ENCODE peak calls at places on chromosome 10, in four cellular contexts. One of them, this sample, is unnamed.

GRCh38 chr10:84097787-84098353 is 41.4 kb upstream of the GHITM start:
- DNase-seq in skeletal muscle cell: no peak
- DNase-seq in SK-N-SH: peak
- DNase-seq in OCI-LY7: peak
- DNase-seq in this sample: peak

GRCh38 chr10:86614853-86615252 is 39.5 kb upstream of the OPN4 start:
- DNase-seq in skeletal muscle cell: no peak
- DNase-seq in SK-N-SH: no peak
- DNase-seq in OCI-LY7: peak
- DNase-seq in this sample: no peak

GRCh38 chr10:78805176-78805575 is 263.6 kb upstream of the ZMIZ1 start:
- DNase-seq in skeletal muscle cell: peak
- DNase-seq in SK-N-SH: peak
- DNase-seq in OCI-LY7: no peak
- DNase-seq in this sample: no peak

GRCh38 chr10:3239066-3239919 is 66.7 kb upstream of the PITRM1 start:
- DNase-seq in skeletal muscle cell: no peak
- DNase-seq in SK-N-SH: peak
- DNase-seq in OCI-LY7: peak
- DNase-seq in this sample: peak

GRCh38 chr10:109668137-109668536 is 255.2 kb downstream of the XPNPEP1 start:
- DNase-seq in skeletal muscle cell: no peak
- DNase-seq in SK-N-SH: no peak
- DNase-seq in OCI-LY7: no peak
- DNase-seq in this sample: no peak

GRCh38 chr10:44008270-44008916 is 359.7 kb upstream of the ZNF32 start:
- DNase-seq in skeletal muscle cell: no peak
- DNase-seq in SK-N-SH: no peak
- DNase-seq in OCI-LY7: no peak
- DNase-seq in this sample: no peak

GRCh38 chr10:132897516-132898381 is 44.6 kb downstream of the CFAP46 start:
- DNase-seq in skeletal muscle cell: no peak
- DNase-seq in SK-N-SH: peak
- DNase-seq in OCI-LY7: no peak
- DNase-seq in this sample: no peak

GRCh38 chr10:64116731-64117130 is 595.5 kb downstream of the REEP3 start:
- DNase-seq in skeletal muscle cell: no peak
- DNase-seq in SK-N-SH: no peak
- DNase-seq in OCI-LY7: no peak
- DNase-seq in this sample: no peak

GRCh38 chr10:50407077-50407801 is 155.9 kb upstream of the ASAH2 start:
- DNase-seq in skeletal muscle cell: no peak
- DNase-seq in SK-N-SH: no peak
- DNase-seq in OCI-LY7: no peak
- DNase-seq in this sample: no peak

GRCh38 chr10:119859422-119860258 is 13.0 kb downstream of the MCMBP start:
- DNase-seq in skeletal muscle cell: no peak
- DNase-seq in SK-N-SH: peak
- DNase-seq in OCI-LY7: peak
- DNase-seq in this sample: peak

GRCh38 chr10:110751845-110752244 is 107.7 kb downstream of the RBM20 start:
- DNase-seq in skeletal muscle cell: no peak
- DNase-seq in SK-N-SH: no peak
- DNase-seq in OCI-LY7: no peak
- DNase-seq in this sample: no peak

GRCh38 chr10:93437000-93437945 is 44.9 kb downstream of the MYOF start:
- DNase-seq in skeletal muscle cell: peak
- DNase-seq in SK-N-SH: no peak
- DNase-seq in OCI-LY7: no peak
- DNase-seq in this sample: no peak

GRCh38 chr10:122286872-122287271 is 15.8 kb downstream of the BTBD16 start:
- DNase-seq in skeletal muscle cell: peak
- DNase-seq in SK-N-SH: no peak
- DNase-seq in OCI-LY7: no peak
- DNase-seq in this sample: no peak

GRCh38 chr10:79020605-79021004 is 48.2 kb upstream of the ZMIZ1 start:
- DNase-seq in skeletal muscle cell: no peak
- DNase-seq in SK-N-SH: no peak
- DNase-seq in OCI-LY7: no peak
- DNase-seq in this sample: no peak

GRCh38 chr10:59830601-59831259 is 75.6 kb downstream of the CCDC6 start:
- DNase-seq in skeletal muscle cell: peak
- DNase-seq in SK-N-SH: peak
- DNase-seq in OCI-LY7: peak
- DNase-seq in this sample: no peak

GRCh38 chr10:72086466-72087391 is 1.6 kb downstream of the SPOCK2 start:
- DNase-seq in skeletal muscle cell: no peak
- DNase-seq in SK-N-SH: no peak
- DNase-seq in OCI-LY7: peak
- DNase-seq in this sample: no peak
- H3K4me3 ChIP-seq in skeletal muscle cell: peak
- H3K4me3 ChIP-seq in SK-N-SH: no peak
- H3K4me3 ChIP-seq in OCI-LY7: peak
- H3K4me3 ChIP-seq in this sample: peak

GRCh38 chr10:114332301-114332797 is 72.0 kb downstream of the AFAP1L2 start:
- DNase-seq in skeletal muscle cell: no peak
- DNase-seq in SK-N-SH: no peak
- DNase-seq in OCI-LY7: no peak
- DNase-seq in this sample: no peak
- H3K4me3 ChIP-seq in skeletal muscle cell: no peak
- H3K4me3 ChIP-seq in SK-N-SH: no peak
- H3K4me3 ChIP-seq in OCI-LY7: no peak
- H3K4me3 ChIP-seq in this sample: no peak

GRCh38 chr10:131230641-131231322 is 80.7 kb downstream of the TCERG1L start:
- DNase-seq in skeletal muscle cell: no peak
- DNase-seq in SK-N-SH: no peak
- DNase-seq in OCI-LY7: no peak
- DNase-seq in this sample: no peak
- H3K4me3 ChIP-seq in skeletal muscle cell: no peak
- H3K4me3 ChIP-seq in SK-N-SH: no peak
- H3K4me3 ChIP-seq in OCI-LY7: no peak
- H3K4me3 ChIP-seq in this sample: no peak

GRCh38 chr10:88881922-88882645 is 2.0 kb downstream of the STAMBPL1 start:
- DNase-seq in skeletal muscle cell: no peak
- DNase-seq in SK-N-SH: no peak
- DNase-seq in OCI-LY7: no peak
- DNase-seq in this sample: no peak
- H3K4me3 ChIP-seq in skeletal muscle cell: no peak
- H3K4me3 ChIP-seq in SK-N-SH: peak
- H3K4me3 ChIP-seq in OCI-LY7: peak
- H3K4me3 ChIP-seq in this sample: peak

DNA sequence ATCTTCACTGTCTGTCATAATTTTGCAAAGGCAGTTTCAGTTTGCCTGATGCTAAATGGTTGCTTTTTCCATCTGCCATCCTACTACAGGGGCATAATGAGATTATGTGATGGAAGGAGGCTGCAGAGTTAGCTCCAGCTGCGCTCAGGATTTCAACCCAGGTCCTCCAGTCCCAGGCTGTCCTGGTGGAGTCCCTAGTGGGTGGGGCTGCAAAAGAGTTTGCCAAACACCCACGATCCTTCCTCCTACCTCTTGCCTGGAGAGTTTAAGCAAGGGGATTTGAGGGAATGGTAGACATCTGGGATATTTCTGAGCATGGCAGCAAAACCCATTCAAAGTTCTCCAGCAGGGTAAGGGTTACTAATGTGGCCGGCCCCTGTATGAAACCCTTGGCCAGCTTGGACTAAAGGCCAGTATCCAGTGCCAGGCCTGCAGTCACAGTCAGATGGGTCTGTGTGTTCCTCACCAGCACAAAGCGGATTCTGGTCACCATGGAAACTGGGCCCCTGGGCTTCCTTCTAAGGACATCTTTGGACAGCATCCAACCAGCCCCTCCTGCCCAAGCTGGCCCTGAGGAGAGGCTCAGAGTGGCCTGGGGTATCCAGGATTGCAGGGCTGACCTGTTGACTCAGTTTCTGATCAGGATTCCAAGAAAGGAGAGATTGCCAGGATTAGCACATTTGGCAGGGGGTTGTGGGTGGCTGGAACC is 42.7 kb upstream of the CHST3 start:
- DNase-seq in skeletal muscle cell: no peak
- DNase-seq in SK-N-SH: peak
- DNase-seq in OCI-LY7: no peak
- DNase-seq in this sample: no peak
- H3K4me3 ChIP-seq in skeletal muscle cell: no peak
- H3K4me3 ChIP-seq in SK-N-SH: no peak
- H3K4me3 ChIP-seq in OCI-LY7: no peak
- H3K4me3 ChIP-seq in this sample: no peak

This sample was measured in Jurkat, Clone E6-1.